ENCODE peak calls at places on chromosome 16, in five cellular contexts. B, S, F, K and H are unnamed samples.

GRCh38 chr16:73232555-73233422 is 184.9 kb upstream of the ZFHX3 start:
- DNase-seq in B (peak; percentile 25), S (no peak), F (peak; percentile 98), K (peak; percentile 100), H (no peak)

GRCh38 chr16:49410226-49410625 is 36.6 kb downstream of the C16orf78 start:
- DNase-seq in B (no peak), S (no peak), F (no peak), K (no peak), H (no peak)

GRCh38 chr16:10923650-10924214 is 18.5 kb downstream of the DEXI start:
- DNase-seq in B (no peak), S (peak; percentile 77), F (no peak), K (no peak), H (no peak)

GRCh38 chr16:69798466-69798865 is 36.3 kb downstream of the WWP2 start:
- DNase-seq in B (no peak), S (no peak), F (peak; percentile 20), K (peak; percentile 6), H (no peak)

GRCh38 chr16:48745541-48745940 is 135.6 kb upstream of the N4BP1 start:
- DNase-seq in B (no peak), S (no peak), F (no peak), K (no peak), H (no peak)

GRCh38 chr16:15650698-15651161 is 685 bp downstream of the NDE1 start:
- DNase-seq in B (peak; percentile 29), S (no peak), F (peak; percentile 26), K (peak; percentile 13), H (no peak)

GRCh38 chr16:55605756-55606155 is 39.3 kb downstream of the CAPNS2 start:
- DNase-seq in B (no peak), S (no peak), F (peak; percentile 23), K (no peak), H (no peak)

GRCh38 chr16:4351880-4352279 is 759 bp upstream of the PAM16 start:
- DNase-seq in B (no peak), S (no peak), F (no peak), K (peak; percentile 57), H (no peak)

GRCh38 chr16:1772908-1773702 is at the start of gene MRPS34:
- DNase-seq in B (peak; percentile 85), S (peak; percentile 95), F (peak; percentile 86), K (peak; percentile 83), H (peak; percentile 91)

GRCh38 chr16:9845661-9846361 is 336.4 kb downstream of the GRIN2A start:
- DNase-seq in B (no peak), S (no peak), F (peak; percentile 12), K (no peak), H (no peak)

GRCh38 chr16:15954814-15955151 is 5.4 kb downstream of the ABCC1 start:
- DNase-seq in B (no peak), S (no peak), F (no peak), K (peak; percentile 75), H (no peak)

GRCh38 chr16:55489119-55489955 is 10.3 kb downstream of the MMP2 start:
- DNase-seq in B (no peak), S (no peak), F (no peak), K (no peak), H (no peak)

GRCh38 chr16:90019543-90020259 is 445 bp upstream of the DBNDD1 start:
- DNase-seq in B (peak; percentile 50), S (peak; percentile 93), F (peak; percentile 11), K (peak; percentile 89), H (no peak)

GRCh38 chr16:87351320-87351698 is 32.3 kb downstream of the FBXO31 start:
- DNase-seq in B (no peak), S (no peak), F (no peak), K (no peak), H (no peak)

GRCh38 chr16:9469512-9469911 is 378.1 kb downstream of the HAPSTR1 start:
- DNase-seq in B (no peak), S (no peak), F (no peak), K (no peak), H (no peak)

GRCh38 chr16:13231365-13231764 is 330.0 kb downstream of the SHISA9 start:
- DNase-seq in B (no peak), S (no peak), F (no peak), K (no peak), H (no peak)

GRCh38 chr16:24670623-24671454 is 58.6 kb upstream of the TNRC6A start:
- DNase-seq in B (peak; percentile 7), S (peak; percentile 82), F (peak; percentile 82), K (peak; percentile 92), H (no peak)

GRCh38 chr16:29831490-29831889 is 11.2 kb downstream of the MVP start:
- DNase-seq in B (no peak), S (no peak), F (no peak), K (no peak), H (no peak)

GRCh38 chr16:52496051-52496876 is 50.7 kb downstream of the TOX3 start:
- DNase-seq in B (peak; percentile 27), S (no peak), F (no peak), K (no peak), H (no peak)

GRCh38 chr16:64287667-64288521 is 834.0 kb downstream of the CDH11 start:
- DNase-seq in B (no peak), S (no peak), F (no peak), K (no peak), H (no peak)

GRCh38 chr16:64276646-64277045 is 845.2 kb downstream of the CDH11 start:
- DNase-seq in B (no peak), S (no peak), F (no peak), K (no peak), H (no peak)

GRCh38 chr16:64278196-64278595 is 843.7 kb downstream of the CDH11 start:
- DNase-seq in B (no peak), S (no peak), F (no peak), K (peak; percentile 48), H (no peak)

GRCh38 chr16:64280317-64280716 is 841.5 kb downstream of the CDH11 start:
- DNase-seq in B (no peak), S (no peak), F (no peak), K (no peak), H (no peak)

GRCh38 chr16:64282181-64282580 is 839.7 kb downstream of the CDH11 start:
- DNase-seq in B (no peak), S (no peak), F (no peak), K (no peak), H (no peak)
- TF ChIP-seq CTCF in B (no peak), S (no peak), F (no peak), K (no peak), H (no peak)

DNA sequence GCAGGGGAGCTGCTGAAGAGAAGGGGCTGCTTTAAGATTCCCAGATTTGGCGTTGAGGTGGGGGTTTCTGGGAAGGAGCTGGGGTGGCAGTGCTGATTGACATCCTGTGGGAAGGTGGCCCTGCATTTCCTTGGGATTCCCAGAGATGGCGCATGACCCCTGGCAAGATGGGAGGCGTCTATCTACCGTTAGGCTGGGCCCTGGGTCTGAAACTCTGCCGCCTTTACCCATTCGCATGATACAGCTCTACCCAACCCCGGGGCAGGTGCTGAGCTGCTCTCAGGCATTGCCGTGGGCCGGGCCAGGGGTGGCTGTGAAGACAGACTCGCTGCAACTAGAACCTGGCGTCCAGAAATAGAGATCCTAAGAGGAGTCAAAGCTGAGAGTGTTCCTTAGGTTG is 9.9 kb upstream of the MVD start:
- DNase-seq in B (no peak), S (no peak), F (no peak), K (no peak), H (no peak)
- TF ChIP-seq CTCF in B (no peak), S (no peak), F (no peak), K (peak; percentile 26), H (peak; percentile 59)

GRCh38 chr16:3149630-3150345 is 15.0 kb downstream of the ZNF213 start:
- DNase-seq in B (peak; percentile 87), S (peak; percentile 94), F (peak; percentile 73), K (peak; percentile 42), H (no peak)
- TF ChIP-seq CTCF in B (peak; percentile 40), S (peak; percentile 29), F (peak; percentile 49), K (peak; percentile 53), H (peak; percentile 62)

DNA sequence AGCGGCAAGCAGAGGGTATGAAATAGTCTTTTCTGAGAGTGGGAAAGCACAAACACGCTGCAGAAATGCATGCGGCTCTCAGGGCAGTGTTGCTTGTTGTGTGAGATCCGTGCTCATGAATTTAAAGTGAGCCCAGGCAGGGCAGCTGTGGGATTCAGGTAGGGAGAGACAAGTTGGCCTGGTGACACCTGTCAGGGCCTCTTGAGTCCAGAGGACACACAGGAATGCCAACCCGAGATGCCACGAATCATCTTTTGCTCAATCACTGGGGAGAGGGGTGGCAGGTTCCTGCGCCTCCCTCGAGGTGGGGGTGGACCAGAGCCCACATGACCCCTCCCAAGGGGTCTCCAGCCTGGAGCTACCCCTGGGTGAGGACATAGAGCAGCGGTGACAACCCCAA is 211.9 kb downstream of the GSG1L start:
- DNase-seq in B (no peak), S (no peak), F (no peak), K (no peak), H (no peak)
- TF ChIP-seq CTCF in B (no peak), S (no peak), F (no peak), K (no peak), H (no peak)

GRCh38 chr16:58024347-58024672 is 1.2 kb upstream of the MMP15 start:
- DNase-seq in B (no peak), S (no peak), F (no peak), K (no peak), H (no peak)
- TF ChIP-seq CTCF in B (no peak), S (no peak), F (no peak), K (no peak), H (no peak)

DNA sequence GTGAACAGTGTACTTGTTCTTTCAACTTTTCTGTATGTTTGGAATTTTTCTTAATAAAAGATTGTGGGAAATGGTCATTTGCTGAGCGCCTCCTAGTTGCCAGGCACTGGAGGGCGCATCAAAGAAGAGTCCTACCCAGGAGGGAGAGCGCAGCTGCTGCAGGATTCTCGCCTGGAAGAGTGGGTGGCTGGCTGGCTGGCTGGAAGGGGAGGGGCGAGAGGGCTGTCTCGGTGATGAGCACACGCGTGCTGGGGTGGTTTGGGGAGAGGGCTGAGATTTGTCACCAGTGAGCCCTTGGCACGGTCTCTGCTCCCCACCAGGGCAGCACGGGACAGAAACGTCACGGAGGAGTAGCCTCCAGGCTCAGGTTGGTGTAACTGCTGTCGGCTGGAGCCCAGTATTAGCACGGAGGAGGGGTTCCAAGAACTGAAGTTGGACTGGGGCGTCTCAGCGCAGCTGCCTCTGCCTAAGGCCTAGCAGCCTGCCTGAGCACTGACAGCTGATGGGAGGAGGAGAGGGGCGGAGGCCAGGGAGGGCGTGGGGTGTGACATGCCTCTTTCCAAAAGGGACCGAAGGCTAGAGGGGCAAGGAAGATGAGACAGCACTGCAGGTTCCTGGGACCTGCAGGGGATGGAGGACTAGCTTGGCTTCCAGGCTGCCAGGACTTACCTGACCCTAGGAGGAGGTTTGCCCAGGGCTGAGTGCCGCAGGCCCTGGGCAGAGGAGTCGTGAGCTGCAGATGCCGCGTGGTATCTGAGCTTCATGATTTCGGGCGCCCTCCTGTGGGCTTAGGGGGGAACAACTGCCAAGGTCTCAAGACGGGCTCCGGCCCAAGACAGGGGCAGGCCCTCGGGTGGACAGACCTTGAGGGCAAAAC is 5.7 kb downstream of the LDHD start:
- DNase-seq in B (peak; percentile 91), S (peak; percentile 78), F (peak; percentile 94), K (peak; percentile 89), H (no peak)
- TF ChIP-seq CTCF in B (peak; percentile 88), S (peak; percentile 96), F (peak; percentile 93), K (peak; percentile 95), H (peak; percentile 90)